ENCODE peak calls at places on chromosome X, in five cellular contexts. One of them, this sample, is unnamed.

GRCh38 chrX:17844236-17844635 is 16.9 kb downstream of the RAI2 start:
- DNase-seq in psoas muscle: no peak
- DNase-seq in CD4-positive, CD25-positive, alpha-beta regulatory T cell: no peak
- DNase-seq in RWPE1: no peak
- DNase-seq in coronary artery: no peak
- DNase-seq in this sample: no peak

GRCh38 chrX:31272472-31272775 is 200.6 kb upstream of the FTHL17 start:
- DNase-seq in psoas muscle: no peak
- DNase-seq in CD4-positive, CD25-positive, alpha-beta regulatory T cell: no peak
- DNase-seq in RWPE1: no peak
- DNase-seq in coronary artery: no peak
- DNase-seq in this sample: no peak

GRCh38 chrX:109886122-109886761 is 116.7 kb upstream of the TMEM164 start:
- DNase-seq in psoas muscle: no peak
- DNase-seq in CD4-positive, CD25-positive, alpha-beta regulatory T cell: peak
- DNase-seq in RWPE1: peak
- DNase-seq in coronary artery: no peak
- DNase-seq in this sample: peak

GRCh38 chrX:47321386-47321785 is 49.0 kb upstream of the ZNF157 start:
- DNase-seq in psoas muscle: peak
- DNase-seq in CD4-positive, CD25-positive, alpha-beta regulatory T cell: no peak
- DNase-seq in RWPE1: no peak
- DNase-seq in coronary artery: no peak
- DNase-seq in this sample: peak

GRCh38 chrX:26254436-26254835 is 38.5 kb downstream of the MAGEB5 start:
- DNase-seq in psoas muscle: no peak
- DNase-seq in CD4-positive, CD25-positive, alpha-beta regulatory T cell: no peak
- DNase-seq in RWPE1: no peak
- DNase-seq in coronary artery: no peak
- DNase-seq in this sample: no peak

GRCh38 chrX:15301924-15302323 is 13.5 kb downstream of the ASB11 start:
- DNase-seq in psoas muscle: peak
- DNase-seq in CD4-positive, CD25-positive, alpha-beta regulatory T cell: no peak
- DNase-seq in RWPE1: no peak
- DNase-seq in coronary artery: no peak
- DNase-seq in this sample: peak

GRCh38 chrX:34521563-34521962 is 135.5 kb downstream of the TMEM47 start:
- DNase-seq in psoas muscle: no peak
- DNase-seq in CD4-positive, CD25-positive, alpha-beta regulatory T cell: no peak
- DNase-seq in RWPE1: peak
- DNase-seq in coronary artery: no peak
- DNase-seq in this sample: no peak

GRCh38 chrX:14777484-14777883 is 95.4 kb downstream of the FANCB start:
- DNase-seq in psoas muscle: no peak
- DNase-seq in CD4-positive, CD25-positive, alpha-beta regulatory T cell: no peak
- DNase-seq in RWPE1: no peak
- DNase-seq in coronary artery: no peak
- DNase-seq in this sample: no peak

GRCh38 chrX:105328773-105329172 is 108.3 kb upstream of the TEX13A start:
- DNase-seq in psoas muscle: no peak
- DNase-seq in CD4-positive, CD25-positive, alpha-beta regulatory T cell: no peak
- DNase-seq in RWPE1: no peak
- DNase-seq in coronary artery: no peak
- DNase-seq in this sample: no peak

GRCh38 chrX:15946783-15947550 is 92.4 kb upstream of the AP1S2 start:
- DNase-seq in psoas muscle: no peak
- DNase-seq in CD4-positive, CD25-positive, alpha-beta regulatory T cell: no peak
- DNase-seq in RWPE1: peak
- DNase-seq in coronary artery: no peak
- DNase-seq in this sample: no peak

GRCh38 chrX:39017716-39018115 is 216.5 kb downstream of the MID1IP1 start:
- DNase-seq in psoas muscle: no peak
- DNase-seq in CD4-positive, CD25-positive, alpha-beta regulatory T cell: no peak
- DNase-seq in RWPE1: no peak
- DNase-seq in coronary artery: no peak
- DNase-seq in this sample: no peak

GRCh38 chrX:110450050-110450449 is 91.4 kb downstream of the RTL9 start:
- DNase-seq in psoas muscle: peak
- DNase-seq in CD4-positive, CD25-positive, alpha-beta regulatory T cell: peak
- DNase-seq in RWPE1: peak
- DNase-seq in coronary artery: peak
- DNase-seq in this sample: peak

GRCh38 chrX:131073607-131074006 is 15.5 kb downstream of the ARHGAP36 start:
- DNase-seq in psoas muscle: no peak
- DNase-seq in CD4-positive, CD25-positive, alpha-beta regulatory T cell: no peak
- DNase-seq in RWPE1: no peak
- DNase-seq in coronary artery: no peak
- DNase-seq in this sample: no peak

GRCh38 chrX:14013074-14013473 is 16.6 kb downstream of the GEMIN8 start:
- DNase-seq in psoas muscle: no peak
- DNase-seq in CD4-positive, CD25-positive, alpha-beta regulatory T cell: no peak
- DNase-seq in RWPE1: no peak
- DNase-seq in coronary artery: no peak
- DNase-seq in this sample: no peak

GRCh38 chrX:45517090-45517973 is 316.7 kb upstream of the DIPK2B start:
- DNase-seq in psoas muscle: no peak
- DNase-seq in CD4-positive, CD25-positive, alpha-beta regulatory T cell: no peak
- DNase-seq in RWPE1: peak
- DNase-seq in coronary artery: no peak
- DNase-seq in this sample: no peak

GRCh38 chrX:30618160-30618765 is 35.0 kb upstream of the GK start:
- DNase-seq in psoas muscle: no peak
- DNase-seq in CD4-positive, CD25-positive, alpha-beta regulatory T cell: no peak
- DNase-seq in RWPE1: no peak
- DNase-seq in coronary artery: no peak
- DNase-seq in this sample: no peak

GRCh38 chrX:141936080-141936479 is 32.4 kb downstream of the MAGEC1 start:
- DNase-seq in psoas muscle: no peak
- DNase-seq in CD4-positive, CD25-positive, alpha-beta regulatory T cell: no peak
- DNase-seq in RWPE1: no peak
- DNase-seq in coronary artery: no peak
- DNase-seq in this sample: no peak

GRCh38 chrX:38819709-38820108 is 18.4 kb downstream of the MID1IP1 start:
- DNase-seq in psoas muscle: no peak
- DNase-seq in CD4-positive, CD25-positive, alpha-beta regulatory T cell: no peak
- DNase-seq in RWPE1: no peak
- DNase-seq in coronary artery: no peak
- DNase-seq in this sample: no peak

GRCh38 chrX:78573630-78574029 is 85.5 kb downstream of the RTL3 start:
- DNase-seq in psoas muscle: no peak
- DNase-seq in CD4-positive, CD25-positive, alpha-beta regulatory T cell: no peak
- DNase-seq in RWPE1: no peak
- DNase-seq in coronary artery: no peak
- DNase-seq in this sample: no peak

GRCh38 chrX:80335062-80335830 is 85.0 kb upstream of the TENT5D start:
- DNase-seq in psoas muscle: peak
- DNase-seq in CD4-positive, CD25-positive, alpha-beta regulatory T cell: no peak
- DNase-seq in RWPE1: no peak
- DNase-seq in coronary artery: no peak
- DNase-seq in this sample: peak

GRCh38 chrX:31293409-31293808 is 221.6 kb upstream of the FTHL17 start:
- DNase-seq in psoas muscle: no peak
- DNase-seq in CD4-positive, CD25-positive, alpha-beta regulatory T cell: no peak
- DNase-seq in RWPE1: no peak
- DNase-seq in coronary artery: no peak
- DNase-seq in this sample: no peak

GRCh38 chrX:56284269-56284668 is 52.1 kb downstream of the KLF8 start:
- DNase-seq in psoas muscle: no peak
- DNase-seq in CD4-positive, CD25-positive, alpha-beta regulatory T cell: no peak
- DNase-seq in RWPE1: no peak
- DNase-seq in coronary artery: no peak
- DNase-seq in this sample: no peak

GRCh38 chrX:20270557-20270880 is 3.8 kb upstream of the RPS6KA3 start:
- DNase-seq in psoas muscle: no peak
- DNase-seq in CD4-positive, CD25-positive, alpha-beta regulatory T cell: no peak
- DNase-seq in RWPE1: no peak
- DNase-seq in coronary artery: no peak
- DNase-seq in this sample: no peak

GRCh38 chrX:150635952-150636351 is 57.2 kb upstream of the MTMR1 start:
- DNase-seq in psoas muscle: no peak
- DNase-seq in CD4-positive, CD25-positive, alpha-beta regulatory T cell: peak
- DNase-seq in RWPE1: peak
- DNase-seq in coronary artery: no peak
- DNase-seq in this sample: no peak

GRCh38 chrX:23953908-23954269 is 46.1 kb downstream of the CXorf58 start:
- DNase-seq in psoas muscle: no peak
- DNase-seq in CD4-positive, CD25-positive, alpha-beta regulatory T cell: no peak
- DNase-seq in RWPE1: no peak
- DNase-seq in coronary artery: no peak
- DNase-seq in this sample: no peak

GRCh38 chrX:147953976-147954375 is 27.2 kb upstream of the FMR1NB start:
- DNase-seq in psoas muscle: no peak
- DNase-seq in CD4-positive, CD25-positive, alpha-beta regulatory T cell: no peak
- DNase-seq in RWPE1: no peak
- DNase-seq in coronary artery: peak
- DNase-seq in this sample: no peak

GRCh38 chrX:141468940-141469339 is 115.6 kb downstream of the SPANXA1 start:
- DNase-seq in psoas muscle: no peak
- DNase-seq in CD4-positive, CD25-positive, alpha-beta regulatory T cell: no peak
- DNase-seq in RWPE1: peak
- DNase-seq in coronary artery: no peak
- DNase-seq in this sample: no peak

GRCh38 chrX:46837543-46838481 is 969 bp downstream of the RP2 start:
- DNase-seq in psoas muscle: no peak
- DNase-seq in CD4-positive, CD25-positive, alpha-beta regulatory T cell: no peak
- DNase-seq in RWPE1: peak
- DNase-seq in coronary artery: no peak
- DNase-seq in this sample: no peak

GRCh38 chrX:4671344-4671743 is 957.9 kb upstream of the PRKX start:
- DNase-seq in psoas muscle: no peak
- DNase-seq in CD4-positive, CD25-positive, alpha-beta regulatory T cell: no peak
- DNase-seq in RWPE1: no peak
- DNase-seq in coronary artery: no peak
- DNase-seq in this sample: no peak

GRCh38 chrX:4670606-4671005 is 957.2 kb upstream of the PRKX start:
- DNase-seq in psoas muscle: no peak
- DNase-seq in CD4-positive, CD25-positive, alpha-beta regulatory T cell: no peak
- DNase-seq in RWPE1: no peak
- DNase-seq in coronary artery: no peak
- DNase-seq in this sample: no peak

GRCh38 chrX:4674028-4674782 is 960.8 kb upstream of the PRKX start:
- DNase-seq in psoas muscle: no peak
- DNase-seq in CD4-positive, CD25-positive, alpha-beta regulatory T cell: no peak
- DNase-seq in RWPE1: peak
- DNase-seq in coronary artery: no peak
- DNase-seq in this sample: no peak

GRCh38 chrX:4668802-4669536 is 955.5 kb upstream of the PRKX start:
- DNase-seq in psoas muscle: no peak
- DNase-seq in CD4-positive, CD25-positive, alpha-beta regulatory T cell: no peak
- DNase-seq in RWPE1: no peak
- DNase-seq in coronary artery: no peak
- DNase-seq in this sample: no peak
- H3K27ac ChIP-seq in psoas muscle: no peak
- H3K27ac ChIP-seq in CD4-positive, CD25-positive, alpha-beta regulatory T cell: no peak
- H3K27ac ChIP-seq in RWPE1: no peak
- H3K27ac ChIP-seq in coronary artery: no peak
- H3K27ac ChIP-seq in this sample: no peak

DNA sequence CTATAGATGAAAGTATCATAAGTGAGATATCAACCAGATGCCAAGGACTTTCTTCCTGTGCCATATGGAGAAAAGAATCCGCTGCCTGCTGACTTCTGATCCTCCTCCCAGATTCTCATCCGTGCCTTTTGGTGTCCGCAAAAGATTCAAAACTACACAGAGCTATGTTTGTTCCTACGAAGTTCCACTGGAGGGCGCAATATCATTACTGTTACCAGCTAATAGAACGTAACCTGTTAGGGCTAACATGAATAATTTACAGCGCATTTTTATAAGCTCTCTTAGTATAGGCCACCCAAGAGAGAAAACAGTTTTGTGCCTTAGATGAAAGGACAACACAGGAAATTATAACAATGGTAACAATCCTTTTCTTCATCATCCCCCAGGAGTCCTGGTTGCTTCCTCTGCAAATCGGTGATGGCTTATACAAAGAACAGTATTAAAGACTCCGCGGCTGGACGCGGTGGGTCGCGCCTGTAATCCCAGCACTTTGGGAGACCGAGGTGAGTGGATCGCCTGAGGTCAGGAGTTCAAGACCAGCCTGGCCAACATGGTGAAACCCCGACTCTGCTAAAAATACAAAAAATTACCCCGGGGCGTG is 22.8 kb upstream of the CENPVL3 start:
- DNase-seq in psoas muscle: no peak
- DNase-seq in CD4-positive, CD25-positive, alpha-beta regulatory T cell: peak
- DNase-seq in RWPE1: peak
- DNase-seq in coronary artery: no peak
- DNase-seq in this sample: no peak
- H3K27ac ChIP-seq in psoas muscle: no peak
- H3K27ac ChIP-seq in CD4-positive, CD25-positive, alpha-beta regulatory T cell: no peak
- H3K27ac ChIP-seq in RWPE1: no peak
- H3K27ac ChIP-seq in coronary artery: no peak
- H3K27ac ChIP-seq in this sample: no peak

GRCh38 chrX:103098488-103098887 is 5.5 kb upstream of the NXF3 start:
- DNase-seq in psoas muscle: no peak
- DNase-seq in CD4-positive, CD25-positive, alpha-beta regulatory T cell: no peak
- DNase-seq in RWPE1: no peak
- DNase-seq in coronary artery: no peak
- DNase-seq in this sample: no peak

GRCh38 chrX:103100484-103100883 is 7.5 kb upstream of the NXF3 start:
- DNase-seq in psoas muscle: no peak
- DNase-seq in CD4-positive, CD25-positive, alpha-beta regulatory T cell: no peak
- DNase-seq in RWPE1: no peak
- DNase-seq in coronary artery: no peak
- DNase-seq in this sample: no peak

GRCh38 chrX:103099706-103100105 is 6.8 kb upstream of the NXF3 start:
- DNase-seq in psoas muscle: no peak
- DNase-seq in CD4-positive, CD25-positive, alpha-beta regulatory T cell: no peak
- DNase-seq in RWPE1: no peak
- DNase-seq in coronary artery: no peak
- DNase-seq in this sample: no peak

GRCh38 chrX:103101280-103102042 is 8.5 kb upstream of the NXF3 start:
- DNase-seq in psoas muscle: no peak
- DNase-seq in CD4-positive, CD25-positive, alpha-beta regulatory T cell: no peak
- DNase-seq in RWPE1: no peak
- DNase-seq in coronary artery: no peak
- DNase-seq in this sample: no peak
- H3K27ac ChIP-seq in psoas muscle: no peak
- H3K27ac ChIP-seq in CD4-positive, CD25-positive, alpha-beta regulatory T cell: no peak
- H3K27ac ChIP-seq in RWPE1: no peak
- H3K27ac ChIP-seq in coronary artery: no peak
- H3K27ac ChIP-seq in this sample: no peak

GRCh38 chrX:1591102-1591862 is at the start of gene AKAP17A:
- DNase-seq in psoas muscle: peak
- DNase-seq in CD4-positive, CD25-positive, alpha-beta regulatory T cell: peak
- DNase-seq in RWPE1: peak
- DNase-seq in coronary artery: peak
- DNase-seq in this sample: peak
- H3K27ac ChIP-seq in psoas muscle: peak
- H3K27ac ChIP-seq in CD4-positive, CD25-positive, alpha-beta regulatory T cell: peak
- H3K27ac ChIP-seq in RWPE1: peak
- H3K27ac ChIP-seq in coronary artery: peak
- H3K27ac ChIP-seq in this sample: peak

This sample was measured in tibial artery.